ENCODE peak calls at places on chromosomes 16 and 17, in six cellular contexts. D is A549, X is PC-9, N is prostate gland, Y is neural progenitor cell, B is A673. F is an unnamed sample.

GRCh38 chr16:85077576-85078125 is 34.6 kb downstream of the CIBAR2 start:
- DNase-seq in D (no peak), X (no peak), N (no peak), Y (no peak), B (no peak), F (no peak)

GRCh38 chr16:77874347-77874746 is 86.0 kb downstream of the VAT1L start:
- DNase-seq in D (no peak), X (no peak), N (no peak), Y (no peak), B (no peak), F (no peak)

GRCh38 chr16:81696136-81696958 is 82.7 kb upstream of the PLCG2 start:
- DNase-seq in D (no peak), X (no peak), N (no peak), Y (no peak), B (no peak), F (no peak)

GRCh38 chr17:45743626-45744326 is 40.3 kb upstream of the CRHR1 start:
- DNase-seq in D (no peak), X (no peak), N (no peak), Y (no peak), B (no peak), F (no peak)

GRCh38 chr17:70073799-70074198 is 1.2 kb upstream of the KCNJ16 start:
- DNase-seq in D (no peak), X (no peak), N (no peak), Y (no peak), B (no peak), F (no peak)

GRCh38 chr16:7013990-7014389 is 318.7 kb upstream of the RBFOX1 start:
- DNase-seq in D (no peak), X (no peak), N (no peak), Y (peak), B (peak), F (no peak)

GRCh38 chr17:16537130-16537458 is 31.9 kb downstream of the ZNF287 start:
- DNase-seq in D (no peak), X (no peak), N (no peak), Y (no peak), B (no peak), F (no peak)

GRCh38 chr16:89343501-89344291 is 126.2 kb downstream of the ZNF778 start:
- DNase-seq in D (no peak), X (peak), N (no peak), Y (no peak), B (no peak), F (no peak)

GRCh38 chr17:68512967-68513474 is 791 bp downstream of the PRKAR1A start:
- DNase-seq in D (peak), X (no peak), N (no peak), Y (peak), B (peak), F (peak)

GRCh38 chr16:56577300-56577625 is 12.1 kb upstream of the MT3 start:
- DNase-seq in D (no peak), X (no peak), N (no peak), Y (no peak), B (no peak), F (no peak)
- TF ChIP-seq CTCF in D (no peak), X (no peak), N (no peak), Y (no peak), B (no peak), F (peak)

GRCh38 chr16:27234603-27235002 is 31.3 kb downstream of the KDM8 start:
- DNase-seq in D (no peak), X (no peak), N (no peak), Y (no peak), B (no peak), F (no peak)
- H3K27ac ChIP-seq in D (peak), X (no peak), N (peak), Y (no peak), B (no peak), F (peak)

GRCh38 chr17:72381597-72382397 is 261.0 kb downstream of the SOX9 start:
- DNase-seq in D (no peak), X (no peak), N (no peak), Y (peak), B (no peak), F (no peak)
- TF ChIP-seq CTCF in D (no peak), X (no peak), N (no peak), Y (no peak), B (no peak), F (no peak)

GRCh38 chr16:104355-104754 is 26.3 kb downstream of the MPG start:
- DNase-seq in D (no peak), X (no peak), N (no peak), Y (no peak), B (no peak), F (no peak)

GRCh38 chr16:104828-105374 is 26.9 kb downstream of the MPG start:
- DNase-seq in D (no peak), X (no peak), N (no peak), Y (no peak), B (no peak), F (no peak)

GRCh38 chr16:100989-101388 is 23.0 kb downstream of the MPG start:
- DNase-seq in D (no peak), X (no peak), N (no peak), Y (no peak), B (no peak), F (no peak)

GRCh38 chr16:102060-102855 is 24.2 kb downstream of the MPG start:
- DNase-seq in D (no peak), X (no peak), N (no peak), Y (no peak), B (no peak), F (no peak)

DNA sequence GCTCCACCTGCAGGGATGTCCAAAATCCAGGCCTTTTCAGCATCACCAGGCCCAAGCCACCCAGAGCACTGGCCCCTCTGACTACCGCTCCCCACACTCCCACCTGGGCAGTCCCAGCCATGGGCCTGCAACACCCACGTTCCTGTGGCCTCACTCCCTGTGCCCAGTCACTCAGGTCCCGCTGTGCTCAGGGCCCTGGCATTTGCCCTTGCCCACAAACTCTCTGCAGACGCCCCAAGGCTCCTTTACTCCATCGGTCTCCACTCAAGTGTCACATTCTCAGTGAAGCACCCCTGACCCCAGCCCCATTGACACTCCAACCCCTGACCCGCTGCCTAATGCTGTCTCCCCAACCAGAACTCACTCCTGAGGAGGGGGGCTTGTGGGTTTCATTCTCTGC is 23.6 kb downstream of the MPG start:
- DNase-seq in D (no peak), X (no peak), N (no peak), Y (no peak), B (no peak), F (no peak)
- H3K27ac ChIP-seq in D (no peak), X (no peak), N (peak), Y (no peak), B (no peak), F (peak)

GRCh38 chr17:58631523-58632323 is 60.1 kb downstream of the TEX14 start:
- DNase-seq in D (peak), X (peak), N (peak), Y (peak), B (peak), F (peak)
- TF ChIP-seq CTCF in D (peak), X (peak), N (peak), Y (peak), B (peak), F (peak)

GRCh38 chr17:5868916-5869475 is 201.2 kb upstream of the WSCD1 start:
- DNase-seq in D (no peak), X (no peak), N (no peak), Y (no peak), B (no peak), F (no peak)

GRCh38 chr17:5872831-5873230 is 197.3 kb upstream of the WSCD1 start:
- DNase-seq in D (no peak), X (no peak), N (no peak), Y (no peak), B (no peak), F (no peak)

GRCh38 chr17:5871666-5872065 is 198.5 kb upstream of the WSCD1 start:
- DNase-seq in D (no peak), X (no peak), N (no peak), Y (no peak), B (no peak), F (no peak)

GRCh38 chr17:5873781-5874180 is 196.4 kb upstream of the WSCD1 start:
- DNase-seq in D (no peak), X (no peak), N (no peak), Y (no peak), B (no peak), F (no peak)

DNA sequence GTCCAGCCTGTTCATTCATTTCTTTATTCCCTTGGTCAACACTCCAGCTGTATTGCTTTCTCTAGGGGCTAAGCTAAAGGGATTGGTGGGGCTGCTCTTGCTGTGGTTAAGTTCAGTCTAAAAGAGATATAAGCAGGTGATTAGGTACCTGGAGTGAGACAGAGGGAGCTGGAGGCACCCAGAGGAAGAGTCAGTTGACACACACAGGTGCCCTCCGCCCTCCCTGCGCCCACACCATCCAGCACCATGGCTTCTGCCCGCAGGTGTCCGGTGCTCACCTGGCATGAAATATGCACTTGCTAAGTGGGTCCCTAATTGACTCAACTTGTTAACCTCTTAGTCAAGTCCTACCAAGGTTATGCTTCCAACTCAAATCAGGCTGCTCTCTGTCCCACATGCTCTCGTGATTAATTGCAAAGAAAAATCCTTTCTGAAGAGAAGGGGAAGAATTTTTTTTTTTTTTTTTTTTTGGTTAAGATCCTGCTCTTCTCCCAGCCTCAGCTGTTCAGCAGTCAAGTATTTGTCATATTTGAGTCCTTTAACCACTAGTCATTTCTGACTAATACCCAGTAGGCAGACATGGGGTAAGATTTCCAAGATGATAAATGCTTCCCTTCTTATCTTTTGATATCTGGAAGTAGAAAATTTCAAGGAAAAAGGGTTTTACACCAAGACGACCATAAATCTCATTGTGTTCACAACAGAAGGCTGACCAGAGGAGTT is 199.8 kb upstream of the WSCD1 start:
- DNase-seq in D (no peak), X (no peak), N (no peak), Y (no peak), B (no peak), F (peak)
- H3K27ac ChIP-seq in D (no peak), X (no peak), N (no peak), Y (no peak), B (no peak), F (no peak)

GRCh38 chr17:41813039-41813680 is 356 bp downstream of the FKBP10 start:
- DNase-seq in D (no peak), X (no peak), N (no peak), Y (no peak), B (no peak), F (no peak)

GRCh38 chr17:41810659-41811548 is 845 bp downstream of the P3H4 start:
- DNase-seq in D (no peak), X (no peak), N (peak), Y (peak), B (no peak), F (no peak)

GRCh38 chr17:41813699-41814124 is 908 bp downstream of the FKBP10 start:
- DNase-seq in D (no peak), X (no peak), N (no peak), Y (no peak), B (no peak), F (no peak)

GRCh38 chr17:41811549-41812175 is at the start of gene P3H4:
- DNase-seq in D (peak), X (peak), N (peak), Y (peak), B (peak), F (peak)

GRCh38 chr17:41812176-41813038 is at the start of gene FKBP10:
- DNase-seq in D (peak), X (peak), N (peak), Y (peak), B (peak), F (peak)
- TF ChIP-seq CTCF in D (no peak), X (no peak), N (no peak), Y (no peak), B (no peak), F (no peak)

GRCh38 chr16:86303787-86304685 is 206.3 kb upstream of the FOXF1 start:
- DNase-seq in D (no peak), X (no peak), N (no peak), Y (no peak), B (no peak), F (no peak)
- H3K27ac ChIP-seq in D (no peak), X (no peak), N (peak), Y (no peak), B (no peak), F (no peak)

DNA sequence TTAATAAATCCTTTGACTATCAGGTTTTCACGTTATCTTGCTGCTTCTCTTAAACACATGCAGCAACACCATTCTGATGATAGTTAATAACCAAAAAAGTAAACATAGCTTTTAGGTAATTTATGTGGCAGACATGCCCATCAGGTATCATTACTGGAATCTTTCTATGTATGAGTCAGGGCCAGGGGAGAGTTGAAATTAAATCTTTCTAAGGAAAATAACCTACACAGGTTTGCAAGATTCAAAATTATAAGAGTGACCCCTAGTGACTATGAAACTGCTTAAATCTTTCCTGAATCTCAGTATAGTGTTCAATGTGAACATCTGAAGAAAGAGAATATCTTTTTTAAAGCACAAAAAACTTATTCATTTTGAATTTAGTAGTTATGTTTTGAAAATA is 666.6 kb downstream of the CDH11 start:
- DNase-seq in D (no peak), X (no peak), N (no peak), Y (no peak), B (no peak), F (no peak)
- TF ChIP-seq CTCF in D (no peak), X (no peak), N (no peak), Y (no peak), B (peak), F (no peak)